ENCODE peak calls at places on chromosomes 11 and 22, in ten cellular contexts. One of them, this sample, is unnamed.

GRCh38 chr11:17208257-17208999 is 642 bp upstream of the PIK3C2A start:
- DNase-seq in NCI-H1092: peak; percentile 68
- DNase-seq in astrocyte of the cerebellum: peak; percentile 43
- DNase-seq in adipocyte: peak; percentile 74
- DNase-seq in tibial artery: no peak
- DNase-seq in GM04503: no peak
- DNase-seq in NCI-H510A: peak; percentile 50
- DNase-seq in neural crest cell: no peak
- DNase-seq in NCI-H2029 treated with DMSO at 0.1 percent for 48 hours: peak; percentile 77
- DNase-seq in AG09309: no peak
- DNase-seq in this sample: peak; percentile 45

GRCh38 chr11:7376386-7376785 is 108.9 kb upstream of the OLFML1 start:
- DNase-seq in tibial artery: no peak
- DNase-seq in NCI-H2029 treated with DMSO at 0.1 percent for 48 hours: no peak
- DNase-seq in NCI-H510A: no peak
- DNase-seq in adipocyte: no peak
- DNase-seq in astrocyte of the cerebellum: no peak
- DNase-seq in NCI-H1092: no peak
- DNase-seq in neural crest cell: no peak
- DNase-seq in AG09309: no peak
- DNase-seq in GM04503: no peak
- DNase-seq in this sample: no peak

GRCh38 chr11:18000760-18001159 is 12.1 kb downstream of the SERGEF start:
- DNase-seq in NCI-H1092: no peak
- DNase-seq in GM04503: no peak
- DNase-seq in AG09309: no peak
- DNase-seq in adipocyte: no peak
- DNase-seq in NCI-H2029 treated with DMSO at 0.1 percent for 48 hours: no peak
- DNase-seq in NCI-H510A: no peak
- DNase-seq in astrocyte of the cerebellum: no peak
- DNase-seq in tibial artery: no peak
- DNase-seq in neural crest cell: no peak
- DNase-seq in this sample: no peak

GRCh38 chr11:12187399-12187798 is 77.0 kb downstream of the MICAL2 start:
- DNase-seq in adipocyte: no peak
- DNase-seq in NCI-H2029 treated with DMSO at 0.1 percent for 48 hours: no peak
- DNase-seq in NCI-H1092: no peak
- DNase-seq in astrocyte of the cerebellum: no peak
- DNase-seq in tibial artery: no peak
- DNase-seq in AG09309: no peak
- DNase-seq in NCI-H510A: no peak
- DNase-seq in GM04503: no peak
- DNase-seq in neural crest cell: no peak
- DNase-seq in this sample: peak; percentile 90

GRCh38 chr11:10623797-10624761 is 55.6 kb upstream of the LYVE1 start:
- DNase-seq in NCI-H1092: peak; percentile 55
- DNase-seq in NCI-H2029 treated with DMSO at 0.1 percent for 48 hours: peak; percentile 76
- DNase-seq in tibial artery: peak; percentile 82
- DNase-seq in AG09309: no peak
- DNase-seq in astrocyte of the cerebellum: no peak
- DNase-seq in adipocyte: no peak
- DNase-seq in GM04503: no peak
- DNase-seq in NCI-H510A: peak; percentile 60
- DNase-seq in neural crest cell: peak; percentile 22
- DNase-seq in this sample: no peak

GRCh38 chr11:59510917-59511589 is at the start of gene OR4D9:
- DNase-seq in GM04503: no peak
- DNase-seq in adipocyte: no peak
- DNase-seq in neural crest cell: no peak
- DNase-seq in NCI-H1092: no peak
- DNase-seq in AG09309: no peak
- DNase-seq in tibial artery: no peak
- DNase-seq in NCI-H2029 treated with DMSO at 0.1 percent for 48 hours: no peak
- DNase-seq in NCI-H510A: no peak
- DNase-seq in astrocyte of the cerebellum: no peak
- DNase-seq in this sample: no peak

GRCh38 chr11:14541180-14541579 is 21.0 kb upstream of the PSMA1 start:
- DNase-seq in astrocyte of the cerebellum: no peak
- DNase-seq in tibial artery: no peak
- DNase-seq in NCI-H1092: no peak
- DNase-seq in NCI-H2029 treated with DMSO at 0.1 percent for 48 hours: no peak
- DNase-seq in adipocyte: no peak
- DNase-seq in NCI-H510A: no peak
- DNase-seq in GM04503: no peak
- DNase-seq in neural crest cell: no peak
- DNase-seq in AG09309: no peak
- DNase-seq in this sample: no peak

GRCh38 chr22:30832407-30832987 is 136.1 kb downstream of the MORC2 start:
- DNase-seq in astrocyte of the cerebellum: no peak
- DNase-seq in tibial artery: peak; percentile 13
- DNase-seq in adipocyte: no peak
- DNase-seq in NCI-H510A: no peak
- DNase-seq in NCI-H1092: no peak
- DNase-seq in AG09309: no peak
- DNase-seq in neural crest cell: no peak
- DNase-seq in GM04503: no peak
- DNase-seq in NCI-H2029 treated with DMSO at 0.1 percent for 48 hours: no peak
- DNase-seq in this sample: no peak

GRCh38 chr22:28019360-28019759 is 100.3 kb upstream of the PITPNB start:
- DNase-seq in NCI-H1092: no peak
- DNase-seq in NCI-H2029 treated with DMSO at 0.1 percent for 48 hours: no peak
- DNase-seq in AG09309: no peak
- DNase-seq in GM04503: no peak
- DNase-seq in NCI-H510A: no peak
- DNase-seq in tibial artery: peak; percentile 62
- DNase-seq in astrocyte of the cerebellum: no peak
- DNase-seq in neural crest cell: no peak
- DNase-seq in adipocyte: peak; percentile 32
- DNase-seq in this sample: peak; percentile 71

GRCh38 chr22:37898441-37899181 is 7.5 kb upstream of the MICALL1 start:
- DNase-seq in neural crest cell: no peak
- DNase-seq in AG09309: no peak
- DNase-seq in NCI-H1092: no peak
- DNase-seq in NCI-H2029 treated with DMSO at 0.1 percent for 48 hours: no peak
- DNase-seq in GM04503: no peak
- DNase-seq in adipocyte: peak; percentile 48
- DNase-seq in NCI-H510A: no peak
- DNase-seq in tibial artery: no peak
- DNase-seq in astrocyte of the cerebellum: no peak
- DNase-seq in this sample: no peak

GRCh38 chr11:106306942-106307341 is 229.5 kb downstream of the AASDHPPT start:
- DNase-seq in AG09309: no peak
- DNase-seq in GM04503: no peak
- DNase-seq in adipocyte: peak; percentile 23
- DNase-seq in tibial artery: no peak
- DNase-seq in NCI-H1092: no peak
- DNase-seq in NCI-H510A: no peak
- DNase-seq in astrocyte of the cerebellum: no peak
- DNase-seq in neural crest cell: no peak
- DNase-seq in NCI-H2029 treated with DMSO at 0.1 percent for 48 hours: no peak
- DNase-seq in this sample: no peak

GRCh38 chr11:17983569-17983968 is 29.3 kb downstream of the SERGEF start:
- DNase-seq in GM04503: no peak
- DNase-seq in NCI-H1092: no peak
- DNase-seq in NCI-H510A: no peak
- DNase-seq in astrocyte of the cerebellum: no peak
- DNase-seq in adipocyte: no peak
- DNase-seq in neural crest cell: no peak
- DNase-seq in NCI-H2029 treated with DMSO at 0.1 percent for 48 hours: no peak
- DNase-seq in AG09309: no peak
- DNase-seq in tibial artery: no peak
- DNase-seq in this sample: no peak

GRCh38 chr11:102220728-102221467 is 96.4 kb upstream of the BIRC3 start:
- DNase-seq in neural crest cell: no peak
- DNase-seq in AG09309: no peak
- DNase-seq in NCI-H1092: no peak
- DNase-seq in GM04503: no peak
- DNase-seq in tibial artery: no peak
- DNase-seq in adipocyte: peak; percentile 65
- DNase-seq in NCI-H2029 treated with DMSO at 0.1 percent for 48 hours: no peak
- DNase-seq in astrocyte of the cerebellum: no peak
- DNase-seq in NCI-H510A: no peak
- DNase-seq in this sample: no peak

GRCh38 chr22:36197601-36198146 is 3.9 kb downstream of the APOL4 start:
- DNase-seq in astrocyte of the cerebellum: no peak
- DNase-seq in AG09309: no peak
- DNase-seq in NCI-H2029 treated with DMSO at 0.1 percent for 48 hours: no peak
- DNase-seq in NCI-H510A: no peak
- DNase-seq in tibial artery: no peak
- DNase-seq in neural crest cell: peak; percentile 29
- DNase-seq in NCI-H1092: no peak
- DNase-seq in GM04503: no peak
- DNase-seq in adipocyte: no peak
- DNase-seq in this sample: no peak

GRCh38 chr11:88604255-88604654 is 266.7 kb upstream of the CTSC start:
- DNase-seq in adipocyte: peak; percentile 72
- DNase-seq in neural crest cell: no peak
- DNase-seq in NCI-H2029 treated with DMSO at 0.1 percent for 48 hours: no peak
- DNase-seq in AG09309: peak; percentile 23
- DNase-seq in GM04503: peak; percentile 15
- DNase-seq in NCI-H510A: no peak
- DNase-seq in NCI-H1092: no peak
- DNase-seq in tibial artery: no peak
- DNase-seq in astrocyte of the cerebellum: peak; percentile 13
- DNase-seq in this sample: no peak

GRCh38 chr22:37416389-37416788 is 10.9 kb downstream of the ELFN2 start:
- DNase-seq in adipocyte: no peak
- DNase-seq in NCI-H510A: no peak
- DNase-seq in tibial artery: no peak
- DNase-seq in NCI-H1092: no peak
- DNase-seq in AG09309: no peak
- DNase-seq in NCI-H2029 treated with DMSO at 0.1 percent for 48 hours: no peak
- DNase-seq in astrocyte of the cerebellum: no peak
- DNase-seq in neural crest cell: no peak
- DNase-seq in GM04503: no peak
- DNase-seq in this sample: no peak

GRCh38 chr22:27994481-27995331 is 75.7 kb upstream of the PITPNB start:
- DNase-seq in NCI-H2029 treated with DMSO at 0.1 percent for 48 hours: no peak
- DNase-seq in tibial artery: peak; percentile 53
- DNase-seq in AG09309: no peak
- DNase-seq in astrocyte of the cerebellum: no peak
- DNase-seq in adipocyte: no peak
- DNase-seq in NCI-H510A: no peak
- DNase-seq in NCI-H1092: no peak
- DNase-seq in neural crest cell: no peak
- DNase-seq in GM04503: no peak
- DNase-seq in this sample: no peak

GRCh38 chr22:42697542-42698013 is 23.1 kb downstream of the A4GALT start:
- DNase-seq in NCI-H510A: no peak
- DNase-seq in tibial artery: peak; percentile 97
- DNase-seq in NCI-H1092: no peak
- DNase-seq in NCI-H2029 treated with DMSO at 0.1 percent for 48 hours: no peak
- DNase-seq in AG09309: no peak
- DNase-seq in astrocyte of the cerebellum: no peak
- DNase-seq in GM04503: peak; percentile 38
- DNase-seq in adipocyte: peak; percentile 49
- DNase-seq in neural crest cell: no peak
- DNase-seq in this sample: peak; percentile 58

GRCh38 chr22:29734853-29735252 is 15.1 kb downstream of the CABP7 start:
- DNase-seq in astrocyte of the cerebellum: no peak
- DNase-seq in NCI-H2029 treated with DMSO at 0.1 percent for 48 hours: no peak
- DNase-seq in adipocyte: no peak
- DNase-seq in GM04503: no peak
- DNase-seq in tibial artery: no peak
- DNase-seq in AG09309: no peak
- DNase-seq in NCI-H1092: no peak
- DNase-seq in NCI-H510A: no peak
- DNase-seq in neural crest cell: no peak
- DNase-seq in this sample: no peak

GRCh38 chr22:35561796-35562526 is 21.3 kb downstream of the RASD2 start:
- DNase-seq in adipocyte: peak; percentile 35
- DNase-seq in neural crest cell: no peak
- DNase-seq in AG09309: no peak
- DNase-seq in astrocyte of the cerebellum: no peak
- DNase-seq in NCI-H510A: no peak
- DNase-seq in NCI-H1092: no peak
- DNase-seq in tibial artery: no peak
- DNase-seq in NCI-H2029 treated with DMSO at 0.1 percent for 48 hours: no peak
- DNase-seq in GM04503: no peak
- DNase-seq in this sample: peak; percentile 71

GRCh38 chr22:30254307-30254706 is 7.7 kb upstream of the LIF start:
- DNase-seq in GM04503: no peak
- DNase-seq in NCI-H2029 treated with DMSO at 0.1 percent for 48 hours: no peak
- DNase-seq in tibial artery: no peak
- DNase-seq in neural crest cell: no peak
- DNase-seq in NCI-H1092: no peak
- DNase-seq in adipocyte: no peak
- DNase-seq in astrocyte of the cerebellum: no peak
- DNase-seq in NCI-H510A: no peak
- DNase-seq in AG09309: no peak
- DNase-seq in this sample: peak; percentile 85

GRCh38 chr22:20550851-20551744 is 43.7 kb downstream of the MED15 start:
- DNase-seq in NCI-H510A: no peak
- DNase-seq in NCI-H1092: no peak
- DNase-seq in astrocyte of the cerebellum: no peak
- DNase-seq in AG09309: no peak
- DNase-seq in NCI-H2029 treated with DMSO at 0.1 percent for 48 hours: no peak
- DNase-seq in tibial artery: peak; percentile 85
- DNase-seq in GM04503: no peak
- DNase-seq in neural crest cell: peak; percentile 44
- DNase-seq in adipocyte: peak; percentile 63
- DNase-seq in this sample: peak; percentile 53

GRCh38 chr11:117884994-117885393 is 8.5 kb upstream of the FXYD6 start:
- DNase-seq in NCI-H510A: no peak
- DNase-seq in GM04503: no peak
- DNase-seq in neural crest cell: no peak
- DNase-seq in NCI-H2029 treated with DMSO at 0.1 percent for 48 hours: no peak
- DNase-seq in astrocyte of the cerebellum: no peak
- DNase-seq in adipocyte: no peak
- DNase-seq in AG09309: no peak
- DNase-seq in NCI-H1092: no peak
- DNase-seq in tibial artery: no peak
- DNase-seq in this sample: no peak